ENCODE peak calls at places on chromosome 19, in six cellular contexts. J is heart right ventricle, G is heart left ventricle, T is HCT116, M is HepG2, P is lower lobe of right lung. Z is an unnamed sample.

GRCh38 chr19:19186742-19187141 is 5.2 kb downstream of the BORCS8 start:
- ATAC-seq in G (no peak), M (no peak), P (no peak), J (no peak), T (no peak), Z (no peak)

GRCh38 chr19:28009696-28010095 is 1203.3 kb downstream of the UQCRFS1 start:
- ATAC-seq in G (peak; percentile 77), T (no peak), P (no peak), M (no peak), J (peak; percentile 74), Z (no peak)

GRCh38 chr19:18657590-18658365 is 20.9 kb downstream of the KLHL26 start:
- ATAC-seq in J (peak; percentile 52), T (no peak), P (peak; percentile 41), M (no peak), G (peak; percentile 79), Z (peak; percentile 37)

GRCh38 chr19:47819841-47820244 is 1.9 kb upstream of the CRX start:
- ATAC-seq in T (no peak), J (no peak), M (no peak), G (no peak), P (no peak), Z (no peak)

GRCh38 chr19:52335768-52336116 is 301 bp upstream of the ZNF610 start:
- ATAC-seq in G (peak; percentile 40), M (peak; percentile 33), J (peak; percentile 62), P (peak; percentile 44), T (no peak), Z (peak; percentile 55)

GRCh38 chr19:8458380-8458779 is 13.6 kb downstream of the HNRNPM start:
- ATAC-seq in M (no peak), G (no peak), T (no peak), P (peak; percentile 45), J (no peak), Z (no peak)

GRCh38 chr19:39307233-39307821 is 11.1 kb downstream of the IFNL1 start:
- ATAC-seq in P (peak; percentile 94), T (no peak), M (peak; percentile 25), G (peak; percentile 48), J (peak; percentile 35), Z (peak; percentile 43)

GRCh38 chr19:34220472-34221063 is 33.8 kb upstream of the GARRE1 start:
- ATAC-seq in T (peak; percentile 81), G (peak; percentile 65), P (peak; percentile 69), J (peak; percentile 42), M (peak; percentile 69), Z (no peak)

GRCh38 chr19:34482380-34483250 is 1.1 kb downstream of the WTIP start:
- ATAC-seq in T (no peak), M (peak; percentile 33), J (peak; percentile 3), G (no peak), P (peak; percentile 47), Z (peak; percentile 10)

GRCh38 chr19:38917921-38918491 is 6.0 kb upstream of the CCER2 start:
- ATAC-seq in T (peak; percentile 73), G (peak; percentile 36), P (no peak), M (peak; percentile 92), J (no peak), Z (no peak)

GRCh38 chr19:47633516-47633915 is 24.6 kb downstream of the BICRA start:
- ATAC-seq in T (peak; percentile 83), G (no peak), M (no peak), P (no peak), J (no peak), Z (no peak)

GRCh38 chr19:50911206-50912101 is at the start of gene KLK4:
- ATAC-seq in M (no peak), T (no peak), G (no peak), J (no peak), P (no peak), Z (no peak)

GRCh38 chr19:35612224-35612558 is 344 bp upstream of the HAUS5 start:
- ATAC-seq in P (no peak), J (no peak), T (no peak), G (no peak), M (no peak), Z (no peak)

GRCh38 chr19:35216833-35217707 is 11.5 kb downstream of the FAM187B start:
- ATAC-seq in G (peak; percentile 23), T (no peak), J (peak; percentile 45), M (no peak), P (no peak), Z (peak; percentile 23)

GRCh38 chr19:6056282-6056741 is 54.0 kb downstream of the RFX2 start:
- ATAC-seq in T (no peak), P (peak; percentile 40), M (peak; percentile 68), G (no peak), J (peak; percentile 1), Z (no peak)

GRCh38 chr19:50794074-50794777 is 4.0 kb downstream of the ACP4 start:
- ATAC-seq in M (peak; percentile 7), T (peak; percentile 21), J (no peak), P (no peak), G (no peak), Z (no peak)

DNA sequence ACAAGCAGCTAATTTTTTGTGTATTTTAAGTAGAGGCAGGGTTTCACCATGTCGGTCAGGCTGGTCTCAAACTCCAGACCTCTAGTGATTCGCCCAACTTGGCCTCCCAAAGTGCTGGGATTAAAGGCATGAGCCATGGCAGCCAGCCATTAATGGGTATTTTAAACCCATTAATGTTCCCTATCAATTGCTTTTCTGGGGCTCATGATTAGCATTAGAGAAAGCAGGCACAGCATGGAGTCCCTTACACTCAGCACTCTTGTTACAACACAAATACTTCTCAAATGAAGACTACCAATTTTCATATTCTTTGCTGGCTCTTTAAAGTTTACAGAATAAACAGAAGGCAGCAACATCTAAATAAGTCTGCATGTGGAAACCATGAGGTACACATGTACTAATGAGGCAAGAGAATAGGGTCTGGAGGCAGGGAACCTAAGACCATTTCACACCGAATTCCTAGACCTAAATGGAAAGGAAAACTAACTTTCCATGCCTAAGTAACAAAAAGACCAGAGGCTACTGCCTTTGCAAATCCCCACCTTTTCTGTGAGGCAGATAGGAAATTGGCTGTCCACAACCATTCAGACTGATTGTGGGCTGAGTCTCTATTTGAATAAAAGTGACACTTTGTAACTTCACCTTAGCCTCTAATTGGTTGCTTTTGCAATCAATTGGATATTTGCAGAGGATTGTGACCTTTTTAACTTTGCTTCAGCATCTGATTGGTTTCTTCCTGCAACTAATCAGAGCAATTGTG is 21.2 kb downstream of the ZNF675 start:
- ATAC-seq in G (no peak), M (no peak), J (no peak), T (no peak), P (no peak), Z (no peak)
- H3K36me3 ChIP-seq in G (peaks cover 28% of the 10 kb centered on the region), M (peaks cover 2% of the 10 kb centered on the region), J (peaks cover 42% of the 10 kb centered on the region), T (peaks cover 5% of the 10 kb centered on the region), P (peaks cover 24% of the 10 kb centered on the region), Z (no peaks in the 10 kb centered on the region)

DNA sequence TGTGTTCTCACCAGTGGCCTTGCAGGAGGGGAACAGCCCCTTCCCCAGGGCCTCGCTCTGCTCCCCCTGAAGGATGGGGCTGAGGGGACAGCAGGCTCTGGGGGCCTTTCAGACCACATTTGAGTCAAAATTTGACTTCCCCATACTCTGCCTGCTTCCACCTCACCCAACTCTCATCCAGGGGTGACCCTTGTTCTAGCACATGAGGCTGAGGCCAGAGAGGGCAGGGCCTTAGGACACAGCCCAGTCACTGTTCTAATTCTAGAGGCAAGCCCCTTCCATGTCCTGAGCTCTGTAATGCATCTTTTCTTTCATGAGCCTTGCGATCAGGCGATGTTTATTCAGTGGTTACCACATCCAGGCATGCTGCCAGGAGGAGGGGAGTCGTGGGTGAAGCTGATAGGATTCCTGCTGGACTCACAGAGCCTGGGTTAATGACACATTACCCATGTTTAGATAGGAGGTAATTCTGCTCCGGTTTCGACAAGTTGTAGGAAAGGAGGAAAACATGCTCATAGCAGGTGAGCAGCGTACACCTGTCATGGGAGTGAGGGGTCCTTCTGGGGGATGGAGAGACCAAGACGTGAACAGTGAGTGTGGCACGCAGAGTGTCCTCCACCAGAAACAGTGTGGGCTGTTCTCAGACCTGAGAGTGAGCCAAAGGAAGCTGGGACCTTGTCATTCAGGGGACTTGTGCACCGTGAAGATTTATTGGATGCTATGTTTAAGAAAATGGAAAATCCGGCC is 9.3 kb downstream of the RPS9 start:
- ATAC-seq in T (peak; percentile 41), G (peak; percentile 69), M (peak; percentile 73), P (peak; percentile 74), J (peak; percentile 71), Z (peak; percentile 84)
- H3K36me3 ChIP-seq in T (peaks cover 34% of the 10 kb centered on the region), G (peaks cover 36% of the 10 kb centered on the region), M (peaks cover 19% of the 10 kb centered on the region), P (peaks cover 34% of the 10 kb centered on the region), J (peaks cover 40% of the 10 kb centered on the region), Z (peaks cover 35% of the 10 kb centered on the region)

DNA sequence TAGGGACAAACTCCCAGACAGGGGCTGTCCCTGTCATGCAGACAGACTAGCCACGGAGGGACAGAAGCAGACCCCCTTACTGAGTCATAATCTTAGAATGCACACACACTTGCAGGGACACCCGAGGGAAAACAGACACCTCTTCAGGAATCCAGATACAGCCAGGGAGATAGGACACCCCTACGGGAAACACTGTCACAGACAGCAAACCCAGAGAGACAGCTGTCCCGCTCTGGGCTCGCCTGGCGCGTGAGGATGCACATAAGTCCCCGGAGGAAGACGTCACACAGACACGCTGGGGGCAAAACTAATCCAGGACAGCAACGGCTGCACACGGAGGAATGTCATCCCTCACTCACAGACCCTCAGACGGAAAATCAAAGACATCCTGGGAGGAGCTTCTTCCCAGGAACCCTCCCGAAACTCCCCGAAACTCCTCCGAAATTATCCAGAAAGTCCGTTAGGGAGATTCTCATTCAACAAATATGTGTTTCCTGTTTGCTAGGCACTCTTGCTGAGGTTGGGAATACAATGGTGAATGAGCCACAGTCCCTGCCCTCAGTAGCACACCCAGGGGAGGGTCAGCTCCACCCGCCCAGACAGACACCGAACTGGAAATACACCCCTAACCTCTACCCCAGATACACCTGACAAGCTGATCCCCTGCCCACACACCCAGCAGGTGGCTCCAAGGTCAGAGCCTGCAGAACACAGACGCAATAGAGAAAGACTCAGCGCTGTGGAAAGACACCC is 15.2 kb upstream of the TOMM40 start:
- ATAC-seq in P (no peak), T (no peak), J (peak; percentile 43), M (no peak), G (peak; percentile 46), Z (no peak)
- H3K36me3 ChIP-seq in P (peaks cover 85% of the 10 kb centered on the region), T (peaks cover 38% of the 10 kb centered on the region), J (peaks cover 92% of the 10 kb centered on the region), M (peaks cover 43% of the 10 kb centered on the region), G (peaks cover 80% of the 10 kb centered on the region), Z (peaks cover 91% of the 10 kb centered on the region)

DNA sequence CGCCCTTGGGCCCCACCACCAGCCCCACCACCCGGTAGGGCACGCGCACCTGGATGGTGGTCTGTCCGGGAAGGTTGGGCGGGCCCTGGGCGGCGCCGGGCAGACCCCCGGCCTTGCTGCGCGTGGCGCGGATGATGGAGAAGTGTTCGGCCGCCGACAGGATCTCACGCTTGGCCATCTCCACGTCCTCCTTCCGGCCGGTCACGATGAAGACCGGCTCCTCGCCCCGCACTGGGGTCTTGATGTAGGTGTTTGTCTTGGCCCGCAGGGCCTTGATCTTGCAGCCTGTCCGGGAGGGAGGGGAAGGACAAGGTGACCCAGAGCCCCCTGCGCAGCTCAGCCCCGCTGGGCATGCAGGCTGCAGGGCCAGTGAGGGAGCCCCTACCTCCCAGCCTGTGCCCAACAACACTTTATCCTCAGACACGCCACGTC is 11.5 kb downstream of the MEX3D start:
- ATAC-seq in P (no peak), T (no peak), M (no peak), J (no peak), G (no peak), Z (no peak)
- H3K36me3 ChIP-seq in P (no peaks in the 10 kb centered on the region), T (no peaks in the 10 kb centered on the region), M (peaks cover 1% of the 10 kb centered on the region), J (peaks cover 14% of the 10 kb centered on the region), G (peaks cover 14% of the 10 kb centered on the region), Z (no peaks in the 10 kb centered on the region)

Z was measured in gastroesophageal sphincter.